ENCODE peak calls at places on chromosomes 11 and 22, in four cellular contexts. Q is GM12891, W is K562, X is GM12878. N is an unnamed sample.
A peak's percentile ranks its signal among the peaks of the same experiment; 100 is the strongest.

GRCh38 chr22:28438183-28438778 is 241.4 kb downstream of the TTC28 start:
- DNase-seq in Q (no peak), W (no peak), X (no peak), N (no peak)

GRCh38 chr11:13384837-13385417 is 78.1 kb downstream of the BTBD10 start:
- DNase-seq in X (peak; percentile 3), Q (no peak), W (peak; percentile 30), N (peak; percentile 20)

GRCh38 chr11:95508219-95508880 is 277.3 kb upstream of the SESN3 start:
- DNase-seq in W (no peak), X (no peak), Q (no peak), N (no peak)

GRCh38 chr11:87290304-87290922 is 252.7 kb downstream of the TMEM135 start:
- DNase-seq in X (no peak), W (peak; percentile 41), Q (no peak), N (no peak)

GRCh38 chr11:57251491-57252104 is 14.5 kb upstream of the APLNR start:
- DNase-seq in Q (no peak), W (peak; percentile 67), X (no peak), N (no peak)

GRCh38 chr11:103927535-103927934 is 108.9 kb upstream of the DDI1 start:
- DNase-seq in X (no peak), Q (no peak), W (no peak), N (no peak)

GRCh38 chr11:75778962-75779361 is 10.4 kb downstream of the DGAT2 start:
- DNase-seq in X (no peak), W (no peak), Q (no peak), N (no peak)

GRCh38 chr11:12043959-12044772 is 35.7 kb upstream of the DKK3 start:
- DNase-seq in Q (peak; percentile 35), X (no peak), W (peak; percentile 77), N (no peak)

GRCh38 chr11:110318638-110319404 is 22.4 kb upstream of the RDX start:
- DNase-seq in X (no peak), W (no peak), Q (no peak), N (no peak)

GRCh38 chr11:69178819-69179482 is 23.2 kb downstream of the SMIM38 start:
- DNase-seq in W (no peak), Q (no peak), X (no peak), N (no peak)

GRCh38 chr11:119616586-119617342 is 112.2 kb downstream of the NECTIN1 start:
- DNase-seq in W (no peak), Q (no peak), X (no peak), N (no peak)

GRCh38 chr22:47080100-47080499 is 317.6 kb downstream of the TBC1D22A start:
- DNase-seq in Q (no peak), X (no peak), W (no peak), N (no peak)

GRCh38 chr22:49627217-49628181 is 200.2 kb downstream of the BRD1 start:
- DNase-seq in X (no peak), W (no peak), Q (no peak), N (no peak)

GRCh38 chr11:126339073-126339865 is 16.2 kb upstream of the ST3GAL4 start:
- DNase-seq in Q (no peak), W (no peak), X (no peak), N (no peak)

GRCh38 chr22:20591660-20592310 is 84.4 kb downstream of the MED15 start:
- DNase-seq in X (no peak), Q (no peak), W (peak; percentile 86), N (no peak)

GRCh38 chr11:67033661-67034166 is 10.8 kb downstream of the SYT12 start:
- DNase-seq in X (no peak), Q (no peak), W (no peak), N (no peak)

GRCh38 chr11:86067230-86068137 is 1.4 kb downstream of the PICALM start:
- DNase-seq in X (no peak), W (peak; percentile 22), Q (no peak), N (peak; percentile 33)

GRCh38 chr11:134499990-134500389 is 87.9 kb upstream of the B3GAT1 start:
- DNase-seq in X (no peak), W (no peak), Q (no peak), N (no peak)

GRCh38 chr22:23773247-23774113 is 831 bp downstream of the MMP11 start:
- DNase-seq in X (no peak), Q (no peak), W (no peak), N (no peak)

GRCh38 chr22:40193429-40194421 is 16.0 kb downstream of the TNRC6B start:
- DNase-seq in W (no peak), Q (no peak), X (no peak), N (no peak)

GRCh38 chr22:37171662-37172061 is 16.4 kb downstream of the C1QTNF6 start:
- DNase-seq in W (no peak), Q (no peak), X (no peak), N (no peak)

GRCh38 chr22:46121079-46121478 is 29.2 kb upstream of the PPARA start:
- DNase-seq in X (no peak), Q (no peak), W (no peak), N (no peak)

GRCh38 chr11:9802291-9802861 is 138.5 kb downstream of the SWAP70 start:
- DNase-seq in X (no peak), W (no peak), Q (no peak), N (no peak)

GRCh38 chr11:35111171-35112055 is 27.6 kb upstream of the CD44 start:
- DNase-seq in X (no peak), W (peak; percentile 28), Q (no peak), N (peak; percentile 36)

GRCh38 chr22:23180301-23180892 is at the start of gene BCR:
- DNase-seq in W (peak; percentile 100), X (no peak), Q (peak; percentile 87), N (no peak)

GRCh38 chr22:40519284-40519947 is 117.1 kb downstream of the MRTFA start:
- DNase-seq in W (no peak), Q (no peak), X (no peak), N (no peak)

GRCh38 chr11:95322546-95322945 is 91.5 kb upstream of the SESN3 start:
- DNase-seq in W (no peak), X (no peak), Q (no peak), N (no peak)

GRCh38 chr11:19812096-19812495 is 99.5 kb downstream of the NAV2 start:
- DNase-seq in Q (no peak), W (no peak), X (no peak), N (no peak)

GRCh38 chr11:57325735-57326048 is 940 bp upstream of the TNKS1BP1 start:
- DNase-seq in W (no peak), Q (no peak), X (no peak), N (no peak)

GRCh38 chr11:6443269-6444003 is 2.6 kb upstream of the HPX start:
- DNase-seq in Q (peak; percentile 40), W (peak; percentile 77), X (no peak), N (peak; percentile 38)

GRCh38 chr11:125075900-125076317 is 12.8 kb downstream of the SLC37A2 start:
- DNase-seq in X (no peak), W (peak; percentile 60), Q (no peak), N (no peak)

GRCh38 chr22:20430641-20431519 is 6.7 kb downstream of the SCARF2 start:
- DNase-seq in W (peak; percentile 67), Q (no peak), X (no peak), N (peak; percentile 70)

GRCh38 chr11:14373941-14374646 is 15.1 kb upstream of the RRAS2 start:
- DNase-seq in X (no peak), Q (no peak), W (no peak), N (no peak)

GRCh38 chr11:61505640-61506155 is 2.9 kb upstream of the LRRC10B start:
- DNase-seq in W (no peak), Q (no peak), X (no peak), N (no peak)

GRCh38 chr11:102518296-102519094 is 12.1 kb downstream of the MMP7 start:
- DNase-seq in X (no peak), W (no peak), Q (no peak), N (no peak)

GRCh38 chr22:31210830-31211503 is 1.1 kb upstream of the LIMK2 start:
- DNase-seq in W (no peak), Q (no peak), X (no peak), N (no peak)

GRCh38 chr11:58784995-58785394 is 53.3 kb upstream of the GLYAT start:
- DNase-seq in Q (no peak), X (no peak), W (no peak), N (no peak)

GRCh38 chr11:30478923-30479322 is 107.2 kb downstream of the MPPED2 start:
- DNase-seq in Q (no peak), X (no peak), W (no peak), N (no peak)

GRCh38 chr22:48490513-48491411 is 1336.9 kb downstream of the BRD1 start:
- DNase-seq in W (no peak), X (no peak), Q (no peak), N (no peak)
- TF ChIP-seq SPI1 in W (no peak), X (no peak), Q (no peak), N (no peak)

GRCh38 chr11:122167100-122167499 is 51.1 kb upstream of the BLID start:
- DNase-seq in W (no peak), X (no peak), Q (no peak), N (no peak)
- TF ChIP-seq SPI1 in W (no peak), X (no peak), Q (no peak), N (no peak)

GRCh38 chr11:3092603-3093141 is 35.4 kb upstream of the CARS1 start:
- DNase-seq in Q (peak; percentile 19), X (no peak), W (no peak), N (no peak)
- TF ChIP-seq SPI1 in Q (no peak), X (no peak), W (no peak), N (no peak)

DNA sequence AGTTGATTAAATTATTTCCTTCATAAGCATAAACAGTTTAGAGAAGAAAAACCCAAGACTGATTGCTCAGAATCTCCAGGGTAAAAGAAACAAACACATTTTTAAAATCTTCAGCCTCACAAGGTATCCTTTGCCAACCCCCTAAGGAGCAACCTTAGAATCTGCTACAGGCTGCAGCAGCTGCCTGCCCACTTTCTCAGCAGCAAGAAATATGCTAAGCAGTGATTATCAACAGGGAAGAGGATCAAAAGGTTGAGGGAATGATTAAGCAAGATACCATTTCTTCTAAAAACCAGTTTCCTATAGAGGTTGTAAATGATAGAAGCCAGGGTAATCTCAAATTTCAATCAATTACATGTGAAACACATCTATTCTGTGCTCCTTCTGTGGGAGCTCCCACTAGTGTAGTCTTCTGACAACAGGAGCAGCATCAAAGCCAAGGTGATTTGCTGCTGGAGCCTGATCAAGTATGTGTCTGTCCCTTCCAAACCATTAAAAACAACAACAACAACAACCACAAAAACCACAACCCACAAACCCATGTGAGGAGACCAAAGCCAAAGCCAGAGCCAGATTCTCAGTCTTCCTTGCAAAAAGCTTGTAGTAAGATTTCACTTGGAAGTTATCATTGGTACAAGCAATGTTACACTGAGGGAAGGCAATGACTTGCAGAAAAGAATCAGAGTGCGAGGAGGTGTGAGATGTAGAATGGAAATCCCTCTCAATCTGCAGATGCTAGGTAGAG is 761.2 kb downstream of the DLG2 start:
- DNase-seq in Q (no peak), W (no peak), X (no peak), N (no peak)
- TF ChIP-seq SPI1 in Q (no peak), W (no peak), X (no peak), N (no peak)

DNA sequence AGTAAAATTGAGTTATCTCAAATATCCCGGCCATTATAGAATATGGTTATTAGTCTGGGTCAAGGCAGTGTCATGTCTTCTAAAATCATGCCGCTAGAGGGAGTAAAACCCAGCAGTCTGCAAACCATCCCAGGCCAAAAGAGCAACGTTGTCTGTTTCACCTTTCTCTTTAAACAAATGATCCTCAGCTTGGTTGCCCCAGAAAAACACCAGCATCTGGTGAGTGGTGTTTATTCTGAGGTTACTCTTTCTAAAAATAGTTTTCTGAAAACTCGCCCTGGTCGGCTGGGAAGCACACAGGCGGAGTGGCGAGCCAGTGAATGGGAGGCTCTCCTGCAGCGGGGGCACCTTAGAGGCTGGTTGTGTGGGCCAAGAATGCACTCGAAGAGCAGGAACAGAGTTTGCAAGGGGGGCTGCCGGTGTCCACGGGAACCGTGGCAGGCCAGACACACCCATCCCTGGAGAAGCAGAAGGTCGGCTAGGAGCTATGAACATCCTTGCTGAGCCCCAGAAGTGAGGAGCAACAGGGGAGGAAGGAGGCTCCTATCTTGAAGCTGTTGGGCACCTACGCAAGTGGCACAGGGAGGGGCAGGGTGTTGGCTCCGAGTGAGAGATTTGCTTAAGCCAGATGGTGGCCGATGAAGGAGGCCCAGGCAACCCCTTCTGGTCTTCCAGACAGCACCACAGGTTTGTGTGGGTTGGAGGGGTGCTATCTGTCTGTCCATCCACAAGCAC is 297.1 kb downstream of the ETS1 start:
- DNase-seq in X (peak; percentile 80), W (peak; percentile 35), Q (no peak), N (peak; percentile 14)
- TF ChIP-seq SPI1 in X (no peak), W (no peak), Q (no peak), N (no peak)

N was measured in HL-60.